ENCODE peak calls at places on chromosomes 4 and X, in five cellular contexts. One of them, this sample, is unnamed.

GRCh38 chr4:169626328-169627282 is 6.2 kb downstream of the CLCN3 start:
- ATAC-seq in activated T-cell treated with anti-CD3 and anti-CD28 coated beads, Interleukin-2, amount 50 U/mL, for 4 hours: peak
- ATAC-seq in activated CD8-positive, alpha-beta T cell treated with anti-CD3 and anti-CD28 coated beads, Interleukin-2, amount 10 ng/mL, durations not matched to agents 7 days and 5 days: no peak
- ATAC-seq in upper lobe of right lung: no peak
- ATAC-seq in heart left ventricle: no peak
- ATAC-seq in this sample: no peak

GRCh38 chr4:185965456-185966384 is 103.2 kb upstream of the TLR3 start:
- ATAC-seq in activated T-cell treated with anti-CD3 and anti-CD28 coated beads, Interleukin-2, amount 50 U/mL, for 4 hours: no peak
- ATAC-seq in upper lobe of right lung: no peak
- ATAC-seq in heart left ventricle: no peak
- ATAC-seq in activated CD8-positive, alpha-beta T cell treated with anti-CD3 and anti-CD28 coated beads, Interleukin-2, amount 10 ng/mL, durations not matched to agents 7 days and 5 days: no peak
- ATAC-seq in this sample: no peak

GRCh38 chrX:153405426-153405825 is 4.3 kb upstream of the PNMA6E start:
- ATAC-seq in upper lobe of right lung: no peak
- ATAC-seq in activated T-cell treated with anti-CD3 and anti-CD28 coated beads, Interleukin-2, amount 50 U/mL, for 4 hours: no peak
- ATAC-seq in heart left ventricle: no peak
- ATAC-seq in activated CD8-positive, alpha-beta T cell treated with anti-CD3 and anti-CD28 coated beads, Interleukin-2, amount 10 ng/mL, durations not matched to agents 7 days and 5 days: no peak
- ATAC-seq in this sample: no peak

GRCh38 chr4:4225915-4226605 is 669 bp downstream of the OTOP1 start:
- ATAC-seq in upper lobe of right lung: no peak
- ATAC-seq in activated CD8-positive, alpha-beta T cell treated with anti-CD3 and anti-CD28 coated beads, Interleukin-2, amount 10 ng/mL, durations not matched to agents 7 days and 5 days: no peak
- ATAC-seq in heart left ventricle: no peak
- ATAC-seq in activated T-cell treated with anti-CD3 and anti-CD28 coated beads, Interleukin-2, amount 50 U/mL, for 4 hours: no peak
- ATAC-seq in this sample: no peak

GRCh38 chrX:112844250-112844649 is 3.6 kb upstream of the AMOT start:
- ATAC-seq in upper lobe of right lung: no peak
- ATAC-seq in activated CD8-positive, alpha-beta T cell treated with anti-CD3 and anti-CD28 coated beads, Interleukin-2, amount 10 ng/mL, durations not matched to agents 7 days and 5 days: no peak
- ATAC-seq in activated T-cell treated with anti-CD3 and anti-CD28 coated beads, Interleukin-2, amount 50 U/mL, for 4 hours: no peak
- ATAC-seq in heart left ventricle: no peak
- ATAC-seq in this sample: no peak

GRCh38 chrX:21993265-21993664 is 38.9 kb upstream of the PHEX start:
- ATAC-seq in activated T-cell treated with anti-CD3 and anti-CD28 coated beads, Interleukin-2, amount 50 U/mL, for 4 hours: no peak
- ATAC-seq in upper lobe of right lung: peak
- ATAC-seq in heart left ventricle: peak
- ATAC-seq in activated CD8-positive, alpha-beta T cell treated with anti-CD3 and anti-CD28 coated beads, Interleukin-2, amount 10 ng/mL, durations not matched to agents 7 days and 5 days: no peak
- ATAC-seq in this sample: peak

GRCh38 chr4:156673483-156673882 is 298.1 kb downstream of the PDGFC start:
- ATAC-seq in upper lobe of right lung: no peak
- ATAC-seq in activated T-cell treated with anti-CD3 and anti-CD28 coated beads, Interleukin-2, amount 50 U/mL, for 4 hours: no peak
- ATAC-seq in activated CD8-positive, alpha-beta T cell treated with anti-CD3 and anti-CD28 coated beads, Interleukin-2, amount 10 ng/mL, durations not matched to agents 7 days and 5 days: no peak
- ATAC-seq in heart left ventricle: no peak
- ATAC-seq in this sample: no peak

GRCh38 chr4:107791902-107792301 is 32.8 kb upstream of the SGMS2 start:
- ATAC-seq in upper lobe of right lung: no peak
- ATAC-seq in heart left ventricle: no peak
- ATAC-seq in activated CD8-positive, alpha-beta T cell treated with anti-CD3 and anti-CD28 coated beads, Interleukin-2, amount 10 ng/mL, durations not matched to agents 7 days and 5 days: no peak
- ATAC-seq in activated T-cell treated with anti-CD3 and anti-CD28 coated beads, Interleukin-2, amount 50 U/mL, for 4 hours: no peak
- ATAC-seq in this sample: no peak

GRCh38 chrX:123731987-123732678 is 719 bp downstream of the THOC2 start:
- ATAC-seq in activated CD8-positive, alpha-beta T cell treated with anti-CD3 and anti-CD28 coated beads, Interleukin-2, amount 10 ng/mL, durations not matched to agents 7 days and 5 days: peak
- ATAC-seq in upper lobe of right lung: peak
- ATAC-seq in heart left ventricle: peak
- ATAC-seq in activated T-cell treated with anti-CD3 and anti-CD28 coated beads, Interleukin-2, amount 50 U/mL, for 4 hours: peak
- ATAC-seq in this sample: no peak

GRCh38 chrX:110396777-110397176 is 38.1 kb downstream of the RTL9 start:
- ATAC-seq in upper lobe of right lung: no peak
- ATAC-seq in heart left ventricle: no peak
- ATAC-seq in activated CD8-positive, alpha-beta T cell treated with anti-CD3 and anti-CD28 coated beads, Interleukin-2, amount 10 ng/mL, durations not matched to agents 7 days and 5 days: no peak
- ATAC-seq in activated T-cell treated with anti-CD3 and anti-CD28 coated beads, Interleukin-2, amount 50 U/mL, for 4 hours: no peak
- ATAC-seq in this sample: peak

GRCh38 chrX:13891367-13892146 is 74.7 kb upstream of the GPM6B start:
- ATAC-seq in heart left ventricle: no peak
- ATAC-seq in upper lobe of right lung: peak
- ATAC-seq in activated CD8-positive, alpha-beta T cell treated with anti-CD3 and anti-CD28 coated beads, Interleukin-2, amount 10 ng/mL, durations not matched to agents 7 days and 5 days: no peak
- ATAC-seq in activated T-cell treated with anti-CD3 and anti-CD28 coated beads, Interleukin-2, amount 50 U/mL, for 4 hours: no peak
- ATAC-seq in this sample: no peak

GRCh38 chr4:185142563-185142910 is 529 bp upstream of the SLC25A4 start:
- ATAC-seq in heart left ventricle: no peak
- ATAC-seq in upper lobe of right lung: no peak
- ATAC-seq in activated CD8-positive, alpha-beta T cell treated with anti-CD3 and anti-CD28 coated beads, Interleukin-2, amount 10 ng/mL, durations not matched to agents 7 days and 5 days: no peak
- ATAC-seq in activated T-cell treated with anti-CD3 and anti-CD28 coated beads, Interleukin-2, amount 50 U/mL, for 4 hours: peak
- ATAC-seq in this sample: peak

GRCh38 chr4:117873779-117874178 is 160.5 kb upstream of the NDST3 start:
- ATAC-seq in heart left ventricle: no peak
- ATAC-seq in activated CD8-positive, alpha-beta T cell treated with anti-CD3 and anti-CD28 coated beads, Interleukin-2, amount 10 ng/mL, durations not matched to agents 7 days and 5 days: no peak
- ATAC-seq in activated T-cell treated with anti-CD3 and anti-CD28 coated beads, Interleukin-2, amount 50 U/mL, for 4 hours: no peak
- ATAC-seq in upper lobe of right lung: no peak
- ATAC-seq in this sample: no peak

GRCh38 chr4:84455697-84456096 is 43.4 kb downstream of the NKX6-1 start:
- ATAC-seq in upper lobe of right lung: no peak
- ATAC-seq in activated T-cell treated with anti-CD3 and anti-CD28 coated beads, Interleukin-2, amount 50 U/mL, for 4 hours: no peak
- ATAC-seq in heart left ventricle: no peak
- ATAC-seq in activated CD8-positive, alpha-beta T cell treated with anti-CD3 and anti-CD28 coated beads, Interleukin-2, amount 10 ng/mL, durations not matched to agents 7 days and 5 days: no peak
- ATAC-seq in this sample: peak

GRCh38 chr4:65791807-65792308 is 121.6 kb upstream of the EPHA5 start:
- ATAC-seq in heart left ventricle: no peak
- ATAC-seq in activated T-cell treated with anti-CD3 and anti-CD28 coated beads, Interleukin-2, amount 50 U/mL, for 4 hours: no peak
- ATAC-seq in activated CD8-positive, alpha-beta T cell treated with anti-CD3 and anti-CD28 coated beads, Interleukin-2, amount 10 ng/mL, durations not matched to agents 7 days and 5 days: no peak
- ATAC-seq in upper lobe of right lung: no peak
- ATAC-seq in this sample: no peak

GRCh38 chrX:129706395-129707072 is 32.2 kb upstream of the XPNPEP2 start:
- ATAC-seq in activated T-cell treated with anti-CD3 and anti-CD28 coated beads, Interleukin-2, amount 50 U/mL, for 4 hours: no peak
- ATAC-seq in heart left ventricle: peak
- ATAC-seq in activated CD8-positive, alpha-beta T cell treated with anti-CD3 and anti-CD28 coated beads, Interleukin-2, amount 10 ng/mL, durations not matched to agents 7 days and 5 days: no peak
- ATAC-seq in upper lobe of right lung: no peak
- ATAC-seq in this sample: no peak

GRCh38 chr4:41437264-41437566 is 100.7 kb upstream of the LIMCH1 start:
- ATAC-seq in activated T-cell treated with anti-CD3 and anti-CD28 coated beads, Interleukin-2, amount 50 U/mL, for 4 hours: no peak
- ATAC-seq in activated CD8-positive, alpha-beta T cell treated with anti-CD3 and anti-CD28 coated beads, Interleukin-2, amount 10 ng/mL, durations not matched to agents 7 days and 5 days: no peak
- ATAC-seq in heart left ventricle: peak
- ATAC-seq in upper lobe of right lung: no peak
- ATAC-seq in this sample: no peak

GRCh38 chr4:126440297-126440696 is 1125.5 kb downstream of the FAT4 start:
- ATAC-seq in activated T-cell treated with anti-CD3 and anti-CD28 coated beads, Interleukin-2, amount 50 U/mL, for 4 hours: no peak
- ATAC-seq in upper lobe of right lung: no peak
- ATAC-seq in heart left ventricle: no peak
- ATAC-seq in activated CD8-positive, alpha-beta T cell treated with anti-CD3 and anti-CD28 coated beads, Interleukin-2, amount 10 ng/mL, durations not matched to agents 7 days and 5 days: no peak
- ATAC-seq in this sample: no peak

GRCh38 chr4:110049951-110050925 is 137.6 kb downstream of the EGF start:
- ATAC-seq in activated CD8-positive, alpha-beta T cell treated with anti-CD3 and anti-CD28 coated beads, Interleukin-2, amount 10 ng/mL, durations not matched to agents 7 days and 5 days: no peak
- ATAC-seq in activated T-cell treated with anti-CD3 and anti-CD28 coated beads, Interleukin-2, amount 50 U/mL, for 4 hours: no peak
- ATAC-seq in heart left ventricle: no peak
- ATAC-seq in upper lobe of right lung: peak
- ATAC-seq in this sample: no peak

GRCh38 chr4:98794565-98795205 is 134.2 kb downstream of the EIF4E start:
- ATAC-seq in upper lobe of right lung: no peak
- ATAC-seq in heart left ventricle: no peak
- ATAC-seq in activated CD8-positive, alpha-beta T cell treated with anti-CD3 and anti-CD28 coated beads, Interleukin-2, amount 10 ng/mL, durations not matched to agents 7 days and 5 days: no peak
- ATAC-seq in activated T-cell treated with anti-CD3 and anti-CD28 coated beads, Interleukin-2, amount 50 U/mL, for 4 hours: peak
- ATAC-seq in this sample: no peak

GRCh38 chrX:65601530-65602281 is 65.7 kb upstream of the MSN start:
- ATAC-seq in activated T-cell treated with anti-CD3 and anti-CD28 coated beads, Interleukin-2, amount 50 U/mL, for 4 hours: peak
- ATAC-seq in upper lobe of right lung: peak
- ATAC-seq in heart left ventricle: peak
- ATAC-seq in activated CD8-positive, alpha-beta T cell treated with anti-CD3 and anti-CD28 coated beads, Interleukin-2, amount 10 ng/mL, durations not matched to agents 7 days and 5 days: peak
- ATAC-seq in this sample: peak